ENCODE peak calls at places on chromosomes 1 and 21, in four cellular contexts. G, W, S and B are unnamed samples. For H3K4me1, the result is how much of the 10 kb centered on the place peaks cover.

GRCh38 chr1:9260086-9260766 is 25.7 kb downstream of the H6PD start:
- DNase-seq in G (no peak), S (no peak), W (no peak), B (no peak)

GRCh38 chr1:18385239-18385790 is 95.4 kb upstream of the KLHDC7A start:
- DNase-seq in S (no peak), G (no peak), W (no peak), B (peak)

GRCh38 chr1:82517586-82517985 is 716.9 kb downstream of the ADGRL2 start:
- DNase-seq in S (no peak), W (no peak), G (no peak), B (peak)

GRCh38 chr1:211897011-211897410 is 66.4 kb upstream of the LPGAT1 start:
- DNase-seq in W (no peak), G (no peak), S (peak), B (no peak)

GRCh38 chr1:20785907-20786309 is 1.2 kb downstream of the HP1BP3 start:
- DNase-seq in W (no peak), S (no peak), G (peak), B (peak)

GRCh38 chr21:46078322-46078981 is 19.5 kb upstream of the COL6A2 start:
- DNase-seq in S (no peak), W (no peak), G (no peak), B (no peak)

GRCh38 chr1:33329600-33330305 is 8.9 kb upstream of the A3GALT2 start:
- DNase-seq in W (no peak), S (no peak), G (no peak), B (no peak)

GRCh38 chr1:25711555-25712298 is 88.3 kb upstream of the SELENON start:
- DNase-seq in W (no peak), G (no peak), S (peak), B (no peak)

GRCh38 chr1:224852901-224853568 is 76.4 kb upstream of the DNAH14 start:
- DNase-seq in G (no peak), W (no peak), S (peak), B (no peak)

GRCh38 chr1:93979718-93980319 is 70.6 kb upstream of the GCLM start:
- DNase-seq in S (peak), G (peak), W (no peak), B (peak)

GRCh38 chr1:93977546-93977945 is 68.3 kb upstream of the GCLM start:
- DNase-seq in S (peak), W (no peak), G (no peak), B (no peak)

GRCh38 chr1:93976711-93977328 is 67.6 kb upstream of the GCLM start:
- DNase-seq in G (no peak), S (no peak), W (no peak), B (no peak)

GRCh38 chr1:93979040-93979717 is 69.9 kb upstream of the GCLM start:
- DNase-seq in G (no peak), W (no peak), S (no peak), B (no peak)

GRCh38 chr1:93976291-93976690 is 67.1 kb upstream of the GCLM start:
- DNase-seq in W (no peak), G (no peak), S (no peak), B (no peak)
- H3K4me1 ChIP-seq in W (under half), G (under half), S (under half), B (under half)

GRCh38 chr1:89632213-89633102 is 462 bp upstream of the LRRC8C start:
- DNase-seq in W (peak), G (peak), S (peak), B (peak)

GRCh38 chr1:89635825-89636815 is 3.2 kb downstream of the LRRC8C start:
- DNase-seq in W (no peak), G (no peak), S (peak), B (no peak)

GRCh38 chr1:89631756-89632155 is 1.2 kb upstream of the LRRC8C start:
- DNase-seq in S (no peak), W (no peak), G (no peak), B (no peak)

GRCh38 chr1:89633745-89634625 is 1.1 kb downstream of the LRRC8C start:
- DNase-seq in W (no peak), G (no peak), S (peak), B (peak)

DNA sequence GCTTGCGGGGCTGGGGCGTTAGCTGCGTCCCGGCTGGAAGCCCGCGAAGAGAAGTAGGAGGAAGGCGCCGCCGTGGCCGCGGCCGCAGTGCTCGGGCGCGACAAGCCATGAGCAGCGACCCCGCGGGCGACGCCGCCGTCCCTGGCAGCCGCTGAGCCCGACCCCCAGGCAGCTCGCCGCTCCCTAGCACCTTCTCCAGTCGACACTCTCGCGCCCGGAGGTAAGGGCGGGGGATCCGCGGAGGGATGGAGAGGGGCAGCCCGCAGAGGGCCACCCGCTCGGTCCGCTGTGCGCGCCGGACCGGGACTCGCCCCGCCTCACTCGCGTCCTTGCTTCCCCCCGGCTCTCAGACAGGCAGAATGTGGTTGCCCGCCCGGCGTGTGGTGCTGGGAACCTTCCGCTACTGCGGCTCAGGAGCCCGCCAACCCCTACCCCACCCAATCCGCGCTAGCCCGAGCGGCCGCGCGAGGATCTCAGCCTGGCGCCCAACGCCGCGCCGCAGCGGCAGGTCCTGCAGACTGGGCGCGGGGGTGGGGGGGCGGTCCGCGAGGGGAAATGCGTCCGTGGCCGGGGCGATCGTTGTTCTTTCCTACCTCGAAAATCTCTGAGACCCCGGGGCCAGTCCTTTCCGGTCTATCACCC is at the start of gene LRRC8C:
- DNase-seq in G (peak), S (peak), W (peak), B (peak)
- H3K4me3 ChIP-seq in G (peak), S (peak), W (peak), B (peak)

GRCh38 chr1:12150456-12151200 is 16.2 kb upstream of the TNFRSF1B start:
- DNase-seq in G (no peak), W (no peak), S (no peak), B (no peak)
- H3K4me1 ChIP-seq in G (under half), W (half or more), S (under half), B (under half)

GRCh38 chr1:90973897-90974798 is 47.7 kb downstream of the ZNF644 start:
- DNase-seq in S (peak), G (no peak), W (no peak), B (no peak)
- H3K4me3 ChIP-seq in S (no peak), G (no peak), W (no peak), B (no peak)

DNA sequence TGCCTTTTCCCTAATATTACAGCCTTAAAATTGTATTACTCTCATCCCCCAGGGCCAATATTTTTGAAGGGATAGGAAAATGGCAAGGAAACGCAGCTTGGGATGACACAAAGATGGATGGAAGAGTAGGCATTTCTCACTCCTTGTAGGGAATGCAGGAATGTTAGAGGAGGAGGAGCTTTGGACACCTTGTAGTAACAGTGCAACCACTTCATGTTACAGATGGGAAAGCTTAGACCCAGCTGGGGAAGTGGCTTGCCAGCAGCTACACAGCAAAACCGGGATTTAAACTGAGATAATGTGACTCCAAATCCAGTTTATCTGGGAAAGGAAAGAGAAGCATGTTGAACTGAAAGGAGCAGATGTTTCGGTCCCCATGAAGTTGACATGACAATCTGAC is 473.7 kb upstream of the DAB1 start:
- DNase-seq in W (no peak), G (no peak), S (no peak), B (no peak)
- H3K4me1 ChIP-seq in W (under half), G (under half), S (under half), B (under half)

GRCh38 chr21:41933259-41934079 is 20.3 kb downstream of the C2CD2 start:
- DNase-seq in S (peak), W (no peak), G (peak), B (no peak)
- H3K4me3 ChIP-seq in S (peak), W (no peak), G (no peak), B (no peak)

DNA sequence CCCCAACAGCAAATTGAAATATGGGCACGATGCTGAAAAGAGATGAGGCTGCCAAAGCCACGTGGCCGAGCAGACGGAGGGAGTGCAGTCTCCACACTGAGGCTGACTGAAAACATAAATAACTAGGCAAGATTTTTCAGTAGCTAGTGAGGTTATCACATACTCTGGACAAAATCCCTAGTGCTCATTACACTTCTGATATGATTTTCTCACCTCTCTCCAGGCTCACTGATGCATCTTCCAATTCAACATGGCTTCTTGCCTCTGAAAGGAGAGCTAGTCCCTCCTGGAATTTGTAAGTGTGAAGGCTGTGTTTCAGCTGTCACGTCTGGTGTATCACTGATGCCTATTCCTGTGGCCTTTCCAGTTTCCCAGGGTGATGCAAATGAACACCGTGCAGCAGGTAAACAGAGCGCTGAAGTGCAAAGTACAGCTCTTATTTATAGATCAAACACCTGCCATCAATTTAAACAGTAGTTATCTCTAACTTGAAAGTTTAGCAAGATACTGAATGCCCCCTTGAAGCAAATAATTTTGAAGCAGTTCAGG is 656.1 kb downstream of the KIF26B start:
- DNase-seq in G (no peak), W (no peak), S (no peak), B (no peak)
- H3K4me1 ChIP-seq in G (under half), W (under half), S (under half), B (under half)

DNA sequence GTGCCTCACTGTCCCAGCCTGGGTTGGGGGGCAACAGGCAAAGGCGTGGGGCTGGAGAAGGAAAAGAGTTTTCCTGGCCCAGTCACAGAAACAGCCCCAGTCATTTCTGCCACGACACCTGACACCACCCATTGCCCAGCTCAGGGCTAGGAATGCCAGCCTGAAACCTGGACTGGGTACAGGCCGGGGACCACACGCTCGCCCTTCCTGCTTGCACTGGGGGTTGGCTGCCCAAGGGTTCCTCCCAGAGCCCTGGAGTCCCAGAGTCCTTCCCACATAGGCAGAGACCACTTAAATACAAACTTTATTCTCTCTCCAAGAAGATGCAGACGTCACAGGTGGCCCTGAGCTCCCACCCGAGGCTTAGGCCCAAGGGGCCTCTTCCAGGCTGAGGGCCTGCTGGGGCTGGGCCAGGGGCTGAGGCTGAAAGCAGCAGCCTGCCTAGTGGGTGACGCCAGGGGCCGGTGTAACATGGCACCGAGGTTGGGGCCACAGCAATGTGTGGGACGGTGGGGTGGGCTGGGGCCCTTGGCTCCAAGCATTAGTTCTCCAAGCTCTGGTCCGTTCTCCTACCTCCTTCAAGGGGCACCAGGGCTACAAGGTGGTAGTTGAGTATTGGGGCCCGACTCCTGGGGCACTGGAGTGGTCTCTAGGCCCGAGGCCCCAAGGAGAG is 1.6 kb downstream of the TMEM52 start:
- DNase-seq in S (no peak), W (no peak), G (no peak), B (no peak)
- H3K4me3 ChIP-seq in S (no peak), W (no peak), G (no peak), B (no peak)